ENCODE peak calls at places on chromosomes 12 and 14, in six cellular contexts. C is GM23248, S is OCI-LY7, T is GM23338, X is HCT116, Y is neural progenitor cell. E is an unnamed sample.

GRCh38 chr12:56434828-56435227 is 14.4 kb downstream of the TIMELESS start:
- DNase-seq in S (no peak), Y (no peak), C (no peak), X (no peak), T (no peak), E (no peak)

GRCh38 chr12:33476058-33476457 is 36.4 kb upstream of the SYT10 start:
- DNase-seq in X (no peak), C (no peak), S (no peak), Y (no peak), T (no peak), E (peak; percentile 62)

GRCh38 chr12:24719293-24719721 is 229.6 kb downstream of the BCAT1 start:
- DNase-seq in C (peak; percentile 42), X (no peak), S (no peak), Y (no peak), T (no peak), E (no peak)

GRCh38 chr12:3641428-3641883 is 111.5 kb downstream of the CRACR2A start:
- DNase-seq in Y (no peak), X (no peak), S (no peak), C (peak; percentile 82), T (no peak), E (peak; percentile 78)

GRCh38 chr12:82740129-82741000 is 53.7 kb downstream of the TMTC2 start:
- DNase-seq in T (peak; percentile 23), S (no peak), X (peak; percentile 84), C (peak; percentile 83), Y (no peak), E (peak; percentile 82)

GRCh38 chr12:26273811-26274210 is 78.4 kb downstream of the SSPN start:
- DNase-seq in C (peak; percentile 23), T (no peak), S (no peak), Y (no peak), X (no peak), E (no peak)

GRCh38 chr12:52387859-52388258 is 2.4 kb upstream of the KRT84 start:
- DNase-seq in Y (no peak), S (no peak), T (no peak), X (no peak), C (no peak), E (no peak)

GRCh38 chr12:8156416-8156815 is 399 bp upstream of the ZNF705A start:
- DNase-seq in C (peak; percentile 14), S (no peak), Y (no peak), T (no peak), X (no peak), E (peak; percentile 17)

GRCh38 chr14:54653764-54654469 is 87.0 kb downstream of the SAMD4A start:
- DNase-seq in Y (peak; percentile 42), S (no peak), X (no peak), C (peak; percentile 66), T (no peak), E (peak; percentile 93)

GRCh38 chr14:34507459-34507858 is 32.0 kb downstream of the EAPP start:
- DNase-seq in X (no peak), Y (no peak), S (no peak), T (no peak), C (no peak), E (peak; percentile 32)

GRCh38 chr12:13347241-13348043 is 150.9 kb downstream of the EMP1 start:
- DNase-seq in C (peak; percentile 94), Y (no peak), X (peak; percentile 27), T (no peak), S (no peak), E (peak; percentile 54)
- TF ChIP-seq EZH2phosphoT487 in C (no peak), Y (no peak), X (no peak), T (no peak), S (no peak), E (no peak)

GRCh38 chr14:68569546-68569908 is 223.3 kb downstream of the ZFP36L1 start:
- DNase-seq in C (no peak), X (no peak), T (no peak), S (no peak), Y (no peak), E (no peak)

GRCh38 chr14:68571073-68571703 is 221.7 kb downstream of the ZFP36L1 start:
- DNase-seq in Y (no peak), C (no peak), T (no peak), S (no peak), X (no peak), E (no peak)

GRCh38 chr14:68568907-68569545 is 223.8 kb downstream of the ZFP36L1 start:
- DNase-seq in X (no peak), C (no peak), Y (peak; percentile 86), S (no peak), T (no peak), E (no peak)

GRCh38 chr14:68571928-68572525 is 220.8 kb downstream of the ZFP36L1 start:
- DNase-seq in S (no peak), X (no peak), C (no peak), Y (no peak), T (no peak), E (no peak)

GRCh38 chr14:68569970-68570409 is 222.9 kb downstream of the ZFP36L1 start:
- DNase-seq in T (no peak), Y (no peak), X (no peak), S (no peak), C (no peak), E (peak; percentile 37)
- H3K4me2 ChIP-seq in T (no peak overlapping the region), Y (peak overlapping the region; percentile 66), X (no peak overlapping the region), S (no peak overlapping the region), C (no peak overlapping the region), E (no peak overlapping the region)

DNA sequence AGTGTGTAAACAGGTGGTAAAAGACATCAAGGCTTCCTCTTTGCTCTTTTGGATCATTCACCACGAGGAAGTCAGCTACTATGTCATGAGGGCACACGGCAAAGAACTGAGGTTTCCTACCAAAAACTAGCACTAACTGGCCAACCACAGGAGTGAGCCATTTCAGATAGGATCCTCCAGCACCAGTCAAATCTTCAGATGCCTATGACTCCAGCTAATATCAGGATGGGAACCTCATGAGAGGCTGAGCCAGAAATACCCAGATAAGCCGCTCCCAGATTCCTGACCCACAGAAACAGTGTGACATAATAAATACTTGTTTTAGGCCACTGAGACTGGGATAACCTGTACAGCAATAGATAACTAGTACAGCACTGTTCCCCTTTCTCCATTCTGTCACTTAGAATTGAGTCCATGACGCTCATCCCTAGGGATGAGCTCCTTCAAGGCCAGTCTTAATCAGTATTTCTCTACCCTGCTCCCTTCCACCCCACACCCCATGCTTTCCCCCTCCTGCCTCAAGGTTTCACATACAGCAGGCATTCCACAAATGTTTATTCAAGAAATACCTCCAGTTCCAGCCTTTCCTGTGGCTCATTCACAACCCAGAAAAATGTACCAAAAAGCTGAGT is 68.4 kb downstream of the PPM1H start:
- DNase-seq in X (no peak), Y (no peak), C (peak; percentile 53), S (no peak), T (peak; percentile 72), E (peak; percentile 81)
- TF ChIP-seq EZH2phosphoT487 in X (no peak), Y (no peak), C (no peak), S (no peak), T (no peak), E (no peak)

GRCh38 chr14:52871606-52872005 is 79.2 kb downstream of the FERMT2 start:
- DNase-seq in Y (no peak), X (no peak), C (peak; percentile 53), T (no peak), S (no peak), E (peak; percentile 37)

GRCh38 chr14:52874389-52874788 is 76.5 kb downstream of the FERMT2 start:
- DNase-seq in Y (no peak), C (no peak), X (no peak), T (no peak), S (no peak), E (no peak)

GRCh38 chr14:52873694-52874093 is 77.2 kb downstream of the FERMT2 start:
- DNase-seq in Y (no peak), C (peak; percentile 87), T (no peak), S (no peak), X (no peak), E (no peak)

GRCh38 chr14:52873096-52873495 is 77.8 kb downstream of the FERMT2 start:
- DNase-seq in X (no peak), C (no peak), Y (no peak), T (peak; percentile 75), S (no peak), E (no peak)

DNA sequence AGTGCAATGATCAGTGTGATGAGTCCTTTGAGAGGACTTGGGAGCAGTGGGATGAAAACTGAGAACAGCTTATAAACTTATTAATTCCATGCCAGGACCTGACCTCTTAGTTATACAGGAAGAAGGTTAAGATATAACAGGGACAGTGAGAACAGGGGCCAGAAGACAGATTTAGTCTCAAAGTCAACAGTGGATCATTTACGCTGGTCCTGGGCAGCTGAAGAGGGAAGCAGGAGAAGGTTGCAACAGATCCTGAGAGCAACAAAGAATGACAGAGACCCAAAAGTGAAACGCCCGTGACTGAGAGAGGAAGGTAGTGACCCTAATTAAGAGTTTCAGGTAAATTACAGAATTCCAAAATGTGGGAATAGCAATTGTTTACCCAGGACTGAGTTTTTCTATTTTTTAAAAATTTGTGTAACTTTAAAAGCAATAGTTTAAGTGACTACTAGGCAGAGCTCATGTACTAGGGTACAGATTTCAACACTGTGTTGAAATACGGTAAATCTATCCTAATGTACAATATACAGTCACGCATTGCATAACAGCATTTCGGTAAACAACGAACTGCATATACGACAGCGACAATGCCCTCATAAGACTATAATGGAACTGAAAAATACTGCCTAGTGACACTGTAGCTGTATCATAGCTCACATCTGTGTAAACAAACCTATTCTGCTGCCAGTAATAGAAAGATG is 77.7 kb upstream of the GNPNAT1 start:
- DNase-seq in T (no peak), X (no peak), Y (no peak), C (no peak), S (no peak), E (no peak)
- H3K4me2 ChIP-seq in T (no peak overlapping the region), X (no peak overlapping the region), Y (no peak overlapping the region), C (no peak overlapping the region), S (no peak overlapping the region), E (no peak overlapping the region)

GRCh38 chr12:66409195-66409871 is 107.0 kb downstream of the HELB start:
- DNase-seq in X (peak; percentile 57), Y (peak; percentile 68), S (peak; percentile 67), T (peak; percentile 84), C (peak; percentile 62), E (peak; percentile 59)
- TF ChIP-seq EZH2phosphoT487 in X (no peak), Y (no peak), S (no peak), T (no peak), C (no peak), E (no peak)

GRCh38 chr12:48810817-48811453 is 7.4 kb upstream of the CACNB3 start:
- DNase-seq in S (no peak), T (no peak), C (peak; percentile 94), X (no peak), Y (no peak), E (peak; percentile 62)
- H3K4me2 ChIP-seq in S (no peak overlapping the region), T (no peak overlapping the region), C (peak overlapping the region; percentile 59), X (peak overlapping the region; percentile 55), Y (no peak overlapping the region), E (peak overlapping the region; percentile 20)

DNA sequence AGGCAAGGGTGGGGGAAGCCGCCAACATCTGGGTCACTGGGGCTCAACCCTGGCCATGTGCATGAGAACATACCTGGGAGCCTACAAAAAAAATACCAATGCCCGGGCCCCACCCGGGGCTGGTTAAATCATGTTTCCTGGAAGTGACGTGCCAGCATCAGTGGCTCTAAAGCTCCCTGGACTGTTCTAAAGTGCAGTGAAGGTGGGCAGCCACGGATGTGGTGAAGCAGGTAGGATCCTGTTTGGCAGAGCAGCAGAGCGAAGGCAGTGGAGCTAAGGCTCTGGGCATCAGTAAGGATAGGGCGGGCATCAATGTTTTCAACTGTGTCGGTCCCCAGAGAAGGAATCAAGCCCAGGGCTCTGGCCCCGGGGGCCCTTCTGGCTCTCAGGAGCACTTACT is 525 bp upstream of the GPR68 start:
- DNase-seq in T (no peak), X (no peak), C (no peak), Y (no peak), S (no peak), E (no peak)
- TF ChIP-seq EZH2phosphoT487 in T (no peak), X (no peak), C (no peak), Y (no peak), S (no peak), E (no peak)

GRCh38 chr12:91183565-91183964 is 948 bp upstream of the DCN start:
- DNase-seq in X (no peak), T (peak; percentile 14), C (no peak), Y (no peak), S (no peak), E (no peak)
- H3K4me2 ChIP-seq in X (no peak overlapping the region), T (no peak overlapping the region), C (peak overlapping the region; percentile 96), Y (no peak overlapping the region), S (no peak overlapping the region), E (no peak overlapping the region)

E was measured in PC-3.